ENCODE peak calls at places on chromosomes 12 and 14, in five cellular contexts. F is IMR-90, U is H54, B is esophagus squamous epithelium, P is adrenal gland. R is an unnamed sample.

GRCh38 chr12:117090816-117091711 is 8.2 kb downstream of the TESC start:
- DNase-seq in F (no peak), U (no peak), B (no peak), P (no peak), R (peak)

GRCh38 chr12:27025116-27025515 is 2.8 kb downstream of the MED21 start:
- DNase-seq in F (peak), U (no peak), B (no peak), P (no peak), R (no peak)

GRCh38 chr14:69317392-69317755 is 57.4 kb downstream of the GALNT16 start:
- DNase-seq in F (no peak), U (no peak), B (no peak), P (no peak), R (no peak)

GRCh38 chr12:47754881-47755280 is 3.8 kb downstream of the RAPGEF3 start:
- DNase-seq in F (no peak), U (no peak), B (no peak), P (no peak), R (no peak)

GRCh38 chr12:90024261-90024660 is 315.6 kb upstream of the ATP2B1 start:
- DNase-seq in F (peak), U (no peak), B (no peak), P (no peak), R (no peak)

GRCh38 chr14:92173668-92174067 is 51.9 kb downstream of the CPSF2 start:
- DNase-seq in F (peak), U (peak), B (no peak), P (no peak), R (no peak)

GRCh38 chr14:69387311-69387710 is 10.8 kb downstream of the ERH start:
- DNase-seq in F (peak), U (no peak), B (no peak), P (no peak), R (no peak)

GRCh38 chr14:100824946-100825690 is 800 bp upstream of the MEG3 start:
- DNase-seq in F (no peak), U (no peak), B (no peak), P (no peak), R (no peak)

GRCh38 chr12:168763-169525 is 45.0 kb downstream of the SLC6A12 start:
- DNase-seq in F (peak), U (no peak), B (no peak), P (no peak), R (no peak)

GRCh38 chr14:90903101-90903500 is 86.9 kb upstream of the TTC7B start:
- DNase-seq in F (peak), U (peak), B (no peak), P (peak), R (peak)

GRCh38 chr14:50920482-50921225 is 23.6 kb downstream of the PYGL start:
- DNase-seq in F (peak), U (peak), B (no peak), P (no peak), R (no peak)

GRCh38 chr12:116044181-116044580 is 233.3 kb downstream of the MED13L start:
- DNase-seq in F (no peak), U (no peak), B (no peak), P (no peak), R (no peak)

GRCh38 chr12:28258998-28259397 is 68.7 kb downstream of the CCDC91 start:
- DNase-seq in F (peak), U (no peak), B (no peak), P (no peak), R (no peak)

GRCh38 chr14:79201545-79202247 is 1009.6 kb downstream of the DIO2 start:
- DNase-seq in F (no peak), U (no peak), B (no peak), P (no peak), R (no peak)

GRCh38 chr12:48414046-48414445 is 58.3 kb upstream of the ANP32D start:
- DNase-seq in F (no peak), U (no peak), B (no peak), P (peak), R (no peak)

GRCh38 chr14:50388256-50388931 is 8.3 kb downstream of the CDKL1 start:
- DNase-seq in F (no peak), U (no peak), B (no peak), P (peak), R (no peak)

GRCh38 chr12:27277846-27278260 is 33.8 kb downstream of the STK38L start:
- DNase-seq in F (peak), U (peak), B (no peak), P (peak), R (no peak)

GRCh38 chr14:68362841-68363240 is 430.0 kb downstream of the ZFP36L1 start:
- DNase-seq in F (no peak), U (no peak), B (no peak), P (no peak), R (no peak)

GRCh38 chr12:105014603-105015002 is 28.5 kb downstream of the NOPCHAP1 start:
- DNase-seq in F (no peak), U (no peak), B (no peak), P (no peak), R (no peak)

GRCh38 chr14:78143489-78144145 is 26.6 kb upstream of the NRXN3 start:
- DNase-seq in F (peak), U (no peak), B (no peak), P (no peak), R (peak)

GRCh38 chr12:12719496-12719895 is 2.3 kb downstream of the CDKN1B start:
- DNase-seq in F (no peak), U (no peak), B (no peak), P (no peak), R (peak)

GRCh38 chr14:65495196-65495595 is 82.7 kb downstream of the FUT8 start:
- DNase-seq in F (peak), U (no peak), B (no peak), P (no peak), R (no peak)

GRCh38 chr14:60637490-60638452 is 11.5 kb downstream of the SIX1 start:
- DNase-seq in F (peak), U (no peak), B (no peak), P (no peak), R (no peak)

GRCh38 chr12:116750298-116750697 is 12.2 kb downstream of the RNFT2 start:
- DNase-seq in F (no peak), U (no peak), B (no peak), P (no peak), R (no peak)

GRCh38 chr12:43362910-43363694 is 188.9 kb downstream of the ADAMTS20 start:
- DNase-seq in F (peak), U (no peak), B (no peak), P (no peak), R (no peak)

GRCh38 chr12:106342397-106343212 is 14.9 kb upstream of the POLR3B start:
- DNase-seq in F (peak), U (peak), B (no peak), P (peak), R (peak)

GRCh38 chr12:4272014-4272975 is 1.3 kb upstream of the CCND2 start:
- DNase-seq in F (peak), U (peak), B (peak), P (peak), R (peak)

GRCh38 chr12:109130297-109130696 is 13.9 kb downstream of the ACACB start:
- DNase-seq in F (no peak), U (no peak), B (no peak), P (no peak), R (no peak)

GRCh38 chr14:104119119-104119699 is 19.2 kb upstream of the KIF26A start:
- DNase-seq in F (no peak), U (no peak), B (no peak), P (no peak), R (no peak)

GRCh38 chr12:88145567-88146347 is 3.6 kb downstream of the TMTC3 start:
- DNase-seq in F (no peak), U (no peak), B (no peak), P (no peak), R (no peak)

GRCh38 chr12:111412830-111413441 is 7.2 kb downstream of the SH2B3 start:
- DNase-seq in F (no peak), U (no peak), B (no peak), P (no peak), R (peak)

GRCh38 chr12:32217354-32218310 is 111.0 kb downstream of the BICD1 start:
- DNase-seq in F (peak), U (peak), B (no peak), P (peak), R (no peak)

GRCh38 chr14:69693823-69694729 is 72.9 kb upstream of the SRSF5 start:
- DNase-seq in F (no peak), U (no peak), B (no peak), P (peak), R (peak)

DNA sequence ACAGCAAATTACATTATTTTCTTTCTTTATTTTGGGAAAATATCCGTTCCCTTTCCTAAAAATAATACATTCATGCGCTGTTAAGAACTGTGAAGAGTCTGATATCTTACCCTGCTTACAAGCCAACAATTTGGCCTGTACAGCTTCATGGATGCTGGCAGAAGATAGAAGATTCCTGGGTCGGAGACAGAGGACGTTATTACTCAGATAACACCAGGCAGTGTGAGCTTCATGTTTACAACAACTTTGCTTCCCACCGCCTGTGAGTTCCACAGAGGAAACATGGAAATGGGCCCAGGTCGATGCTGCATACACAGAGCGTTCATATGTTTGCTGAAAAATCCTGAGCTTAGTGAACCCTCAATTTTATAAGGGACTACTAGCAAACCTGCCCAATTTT is 705.6 kb upstream of the SEL1L start:
- DNase-seq in F (no peak), U (no peak), B (no peak), P (no peak), R (no peak)
- TF ChIP-seq POLR2A in F (no peak), U (no peak), B (no peak), P (no peak), R (no peak)

DNA sequence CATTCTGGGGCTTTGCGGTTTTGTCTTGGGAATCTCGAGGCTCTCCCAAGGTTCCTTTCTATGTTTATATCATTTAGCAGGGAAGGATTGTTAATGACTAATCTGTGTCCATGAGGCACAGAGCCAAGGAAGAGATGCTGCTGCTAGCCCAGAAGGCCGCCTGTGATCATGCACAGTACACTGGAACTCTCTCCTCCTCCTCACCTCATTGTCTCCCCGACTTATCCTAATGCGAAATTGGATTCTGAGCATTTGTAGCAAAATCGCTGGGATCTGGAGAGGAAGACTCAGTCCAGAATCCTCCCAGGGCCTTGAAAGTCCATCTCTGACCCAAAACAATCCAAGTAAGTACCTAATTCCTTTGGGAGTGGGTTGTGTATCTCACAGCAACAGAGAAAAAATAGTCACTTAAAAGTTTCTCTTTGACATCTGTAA is at the start of gene NR1H4:
- DNase-seq in F (peak), U (peak), B (no peak), P (peak), R (no peak)
- TF ChIP-seq POLR2A in F (no peak), U (no peak), B (no peak), P (peak), R (no peak)

DNA sequence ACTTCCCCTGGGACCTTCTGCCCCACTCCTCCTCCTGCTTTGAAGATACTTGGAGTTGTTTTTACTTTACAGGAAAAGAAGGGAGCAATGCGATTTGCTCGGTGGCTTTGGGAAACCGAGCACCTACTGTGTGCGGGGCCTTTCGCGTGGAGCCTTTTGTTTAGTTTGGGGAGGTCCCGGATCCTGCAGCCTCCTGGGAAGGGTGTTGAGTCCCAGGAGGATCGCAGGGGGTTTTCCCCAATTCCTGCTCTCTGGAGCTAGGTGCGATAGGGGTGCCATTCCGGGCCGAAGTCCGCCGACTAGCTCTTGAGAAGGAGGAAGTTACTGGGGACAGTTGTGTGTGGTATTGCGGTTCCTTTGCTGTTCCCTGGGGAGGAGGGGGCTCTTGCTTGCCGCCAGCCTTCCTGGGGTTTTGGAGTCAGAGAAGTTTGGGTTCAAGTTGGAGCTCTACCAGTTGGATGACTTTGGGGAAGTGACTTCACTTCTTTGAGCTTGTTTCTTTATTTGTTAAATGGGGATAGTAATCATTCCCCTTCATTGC is 1.1 kb downstream of the BRI3BP start:
- DNase-seq in F (no peak), U (no peak), B (no peak), P (no peak), R (peak)
- TF ChIP-seq POLR2A in F (no peak), U (no peak), B (no peak), P (no peak), R (no peak)

GRCh38 chr14:22650960-22651521 is 6.9 kb upstream of the OR6J1 start:
- DNase-seq in F (no peak), U (no peak), B (no peak), P (no peak), R (no peak)
- TF ChIP-seq POLR2A in F (no peak), U (peak), B (no peak), P (no peak), R (peak)

GRCh38 chr12:10718279-10718821 is 4.8 kb downstream of the YBX3 start:
- DNase-seq in F (peak), U (no peak), B (no peak), P (no peak), R (no peak)
- TF ChIP-seq POLR2A in F (peak), U (no peak), B (no peak), P (no peak), R (no peak)

DNA sequence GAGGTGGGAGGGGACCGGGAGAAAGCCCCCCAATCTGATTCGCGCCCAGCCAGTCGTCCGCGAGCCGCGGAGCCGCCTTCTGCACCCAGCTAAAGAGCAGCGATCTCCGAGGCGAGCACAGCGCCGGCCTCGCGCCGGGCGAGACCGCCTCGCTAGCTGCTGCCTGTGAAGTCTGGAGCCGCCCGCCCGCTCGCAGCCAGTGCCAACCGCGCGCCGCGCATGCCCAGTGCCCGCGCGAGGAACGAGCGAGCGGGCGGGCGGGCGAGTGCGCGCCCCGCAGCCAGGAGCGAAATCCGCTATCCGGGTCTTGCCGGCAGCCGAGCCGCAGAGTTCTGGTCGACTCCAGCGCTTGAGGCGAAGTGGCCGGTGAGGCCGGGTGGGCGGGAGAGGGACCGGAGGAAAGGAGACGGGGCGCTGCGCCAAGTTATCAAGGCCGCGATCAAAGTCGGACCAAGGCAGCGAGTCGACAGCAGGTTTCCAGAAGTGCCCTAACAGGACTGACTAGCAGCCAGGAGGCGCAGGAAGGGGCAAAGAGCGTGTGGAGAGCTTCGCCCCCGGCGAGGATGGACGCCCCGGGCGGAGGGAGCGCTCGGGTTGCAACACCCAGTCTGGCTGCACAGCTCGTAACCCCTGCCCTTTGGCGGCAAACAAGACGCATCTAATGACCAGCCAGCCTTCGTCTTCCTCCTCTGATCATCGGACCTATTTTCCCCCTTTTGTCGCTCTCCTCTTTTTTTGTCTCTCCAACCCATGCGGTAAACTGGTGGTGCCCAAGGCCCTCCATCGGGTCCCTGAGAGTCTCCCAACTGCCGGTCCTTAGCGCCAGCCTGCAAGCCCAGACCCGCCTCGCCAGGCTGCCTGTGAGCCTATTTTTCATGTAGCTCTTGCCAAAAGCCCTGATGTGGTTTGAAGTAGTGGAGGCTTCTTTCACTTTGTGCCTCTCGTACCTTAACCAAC is at the start of gene EPS8:
- DNase-seq in F (peak), U (peak), B (peak), P (peak), R (peak)
- TF ChIP-seq POLR2A in F (peak), U (peak), B (peak), P (peak), R (peak)

GRCh38 chr14:95227279-95227860 is 70.0 kb upstream of the DICER1 start:
- DNase-seq in F (peak), U (no peak), B (no peak), P (no peak), R (no peak)
- TF ChIP-seq POLR2A in F (no peak), U (no peak), B (no peak), P (no peak), R (no peak)

DNA sequence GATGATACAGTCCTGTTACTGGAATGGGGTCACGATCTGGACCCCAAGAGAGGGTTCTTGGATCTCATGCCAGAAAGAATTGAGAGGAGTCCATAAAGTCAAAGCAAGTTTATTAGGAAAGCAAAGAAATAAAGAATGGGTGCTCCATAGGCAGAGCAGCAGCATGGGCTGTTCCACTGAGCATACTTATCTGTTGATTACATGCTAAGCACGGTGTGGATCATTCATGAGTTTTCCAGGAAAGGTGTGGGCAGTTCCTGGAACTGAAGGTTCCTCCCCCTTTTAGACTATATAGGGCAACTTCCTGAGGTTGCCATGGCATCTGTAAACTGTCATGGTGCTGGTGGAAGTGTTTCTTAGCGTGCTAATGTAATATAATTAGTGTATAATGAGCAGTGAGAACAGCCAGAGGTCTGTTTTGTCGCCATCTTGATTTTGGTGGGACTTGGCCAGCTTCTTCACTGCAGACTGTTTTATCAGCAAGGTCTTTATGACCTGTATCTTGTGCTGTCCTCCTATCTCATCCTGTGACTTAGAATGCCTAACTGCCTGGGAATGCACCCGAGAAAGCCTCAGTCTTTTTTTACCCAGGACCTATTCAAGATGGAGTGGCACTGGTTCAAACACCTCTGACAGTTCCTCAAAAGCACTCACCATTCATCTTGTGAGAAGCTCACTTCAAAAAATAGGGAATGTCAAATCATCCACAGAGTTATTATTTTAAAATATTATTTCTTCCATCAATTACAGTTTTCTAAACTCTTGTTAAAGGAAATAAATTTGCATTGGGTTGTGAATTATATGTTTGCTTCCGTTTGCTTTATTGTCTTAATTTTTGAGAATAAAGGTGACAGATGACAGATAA is 1358.8 kb upstream of the TMEM132C start:
- DNase-seq in F (no peak), U (no peak), B (no peak), P (no peak), R (peak)
- TF ChIP-seq POLR2A in F (no peak), U (no peak), B (no peak), P (no peak), R (peak)

DNA sequence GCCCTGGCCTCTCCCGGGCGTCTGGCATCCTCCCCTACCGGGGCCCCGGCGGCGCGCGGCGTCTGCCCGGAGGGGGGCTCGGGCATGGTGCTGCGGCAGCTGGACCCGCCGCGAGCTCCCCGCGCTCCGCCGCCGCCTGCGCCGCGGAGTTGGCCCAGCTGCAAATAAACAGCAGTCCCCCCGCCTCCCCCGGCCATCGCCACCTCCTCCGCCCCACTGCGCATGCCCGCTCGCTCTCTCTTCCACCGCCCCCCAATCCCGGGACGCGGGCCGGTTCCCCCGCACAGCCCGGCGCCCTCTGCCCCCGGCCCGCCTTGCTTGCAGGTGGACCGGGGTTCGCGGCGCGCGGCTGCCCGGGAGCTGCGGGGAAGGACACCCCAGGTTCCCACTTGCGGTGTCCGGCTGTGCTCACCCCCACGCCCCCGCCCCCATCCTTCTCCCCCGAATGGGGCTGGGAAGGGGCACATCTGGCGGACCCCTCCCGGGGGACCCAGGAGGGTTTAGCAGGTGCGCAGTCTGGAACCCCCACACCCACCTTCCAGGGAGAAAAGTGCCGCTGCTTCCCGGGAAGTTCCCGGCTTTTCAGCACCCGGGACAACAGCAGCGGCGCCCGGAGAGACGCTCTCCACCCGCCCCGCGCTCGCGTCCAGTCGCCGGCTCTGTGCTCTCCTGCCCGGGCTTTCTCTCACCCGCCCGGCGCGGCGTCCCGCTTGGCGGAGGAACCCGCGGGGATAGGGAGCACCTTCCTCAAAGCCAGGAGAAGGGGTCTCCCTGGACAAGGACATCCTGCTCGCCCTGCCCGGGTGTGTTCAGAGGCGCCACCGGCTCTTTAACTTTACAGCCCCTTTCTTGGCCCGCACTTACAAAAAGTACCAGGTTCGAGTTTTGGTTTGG is at the start of gene TMTC1:
- DNase-seq in F (peak), U (peak), B (no peak), P (peak), R (no peak)
- TF ChIP-seq POLR2A in F (no peak), U (peak), B (no peak), P (peak), R (no peak)

R was measured in erythroblast.